ENCODE peak calls at places on chromosome 16, in five cellular contexts. W, H, B, C and V are unnamed samples.

GRCh38 chr16:73016488-73016830 is 31.5 kb downstream of the ZFHX3 start:
- DNase-seq in W (no peak), H (peak), B (no peak), C (no peak), V (no peak)

GRCh38 chr16:11250786-11251524 is 5.0 kb downstream of the SOCS1 start:
- DNase-seq in W (peak), H (no peak), B (no peak), C (no peak), V (no peak)

GRCh38 chr16:2284001-2284770 is 16.3 kb upstream of the RNPS1 start:
- DNase-seq in W (no peak), H (no peak), B (no peak), C (no peak), V (no peak)

GRCh38 chr16:76780556-76780955 is 410.4 kb upstream of the MON1B start:
- DNase-seq in W (no peak), H (no peak), B (no peak), C (no peak), V (no peak)

GRCh38 chr16:873889-874288 is 73.4 kb upstream of the GNG13 start:
- DNase-seq in W (no peak), H (no peak), B (no peak), C (no peak), V (peak)

GRCh38 chr16:48503779-48504178 is 106.2 kb downstream of the N4BP1 start:
- DNase-seq in W (no peak), H (no peak), B (no peak), C (no peak), V (peak)

GRCh38 chr16:76583995-76584394 is 306.8 kb downstream of the CNTNAP4 start:
- DNase-seq in W (no peak), H (peak), B (no peak), C (no peak), V (no peak)

GRCh38 chr16:56424791-56425438 is 430 bp downstream of the AMFR start:
- DNase-seq in W (peak), H (no peak), B (peak), C (peak), V (peak)

GRCh38 chr16:78220571-78220970 is 121.1 kb downstream of the WWOX start:
- DNase-seq in W (no peak), H (no peak), B (no peak), C (no peak), V (no peak)

GRCh38 chr16:84194470-84195200 is 3.7 kb downstream of the ADAD2 start:
- DNase-seq in W (peak), H (peak), B (no peak), C (no peak), V (no peak)